ENCODE peak calls at places on chromosome 9, in six cellular contexts. L is heart left ventricle; K is iPS DF 6.9; C is CD4-positive, alpha-beta memory T cell; S is cardiac muscle cell; I is substantia nigra. Z is an unnamed sample.

GRCh38 chr9:127637322-127637847 is 25.3 kb downstream of the STXBP1 start:
- DNase-seq in L (no peak), K (no peak), C (no peak), S (no peak), I (no peak), Z (no peak)

GRCh38 chr9:80555782-80556325 is 984.1 kb downstream of the TLE4 start:
- DNase-seq in L (no peak), K (no peak), C (no peak), S (no peak), I (no peak), Z (no peak)

GRCh38 chr9:2344436-2344835 is 277.2 kb upstream of the VLDLR start:
- DNase-seq in L (no peak), K (no peak), C (no peak), S (no peak), I (no peak), Z (no peak)

GRCh38 chr9:113178087-113178486 is 27.3 kb downstream of the SLC31A2 start:
- DNase-seq in L (no peak), K (no peak), C (no peak), S (no peak), I (no peak), Z (no peak)

GRCh38 chr9:85268024-85268610 is 473.6 kb downstream of the AGTPBP1 start:
- DNase-seq in L (no peak), K (peak), C (no peak), S (no peak), I (no peak), Z (no peak)

GRCh38 chr9:4927701-4928100 is 57.4 kb upstream of the JAK2 start:
- DNase-seq in L (no peak), K (no peak), C (no peak), S (no peak), I (no peak), Z (no peak)

GRCh38 chr9:105054488-105054887 is 126.5 kb upstream of the ABCA1 start:
- DNase-seq in L (no peak), K (no peak), C (no peak), S (no peak), I (no peak), Z (no peak)

GRCh38 chr9:92976436-92976835 is 29.1 kb downstream of the FGD3 start:
- DNase-seq in L (no peak), K (no peak), C (no peak), S (no peak), I (no peak), Z (no peak)

GRCh38 chr9:117835798-117836197 is 131.6 kb downstream of the TLR4 start:
- DNase-seq in L (no peak), K (no peak), C (no peak), S (no peak), I (no peak), Z (no peak)

GRCh38 chr9:114077162-114077837 is 800 bp downstream of the AMBP start:
- DNase-seq in L (no peak), K (no peak), C (no peak), S (no peak), I (no peak), Z (no peak)

GRCh38 chr9:14215614-14216013 is 98.3 kb downstream of the NFIB start:
- DNase-seq in L (no peak), K (no peak), C (no peak), S (no peak), I (no peak), Z (no peak)

GRCh38 chr9:6664204-6664683 is 18.7 kb upstream of the GLDC start:
- DNase-seq in L (no peak), K (no peak), C (no peak), S (no peak), I (no peak), Z (no peak)

GRCh38 chr9:114205171-114206015 is 50.1 kb downstream of the COL27A1 start:
- DNase-seq in L (peak), K (no peak), C (no peak), S (no peak), I (peak), Z (no peak)

GRCh38 chr9:127642047-127642740 is 30.1 kb downstream of the STXBP1 start:
- DNase-seq in L (no peak), K (no peak), C (no peak), S (no peak), I (no peak), Z (no peak)

GRCh38 chr9:71748280-71748743 is 20.0 kb downstream of the CEMIP2 start:
- DNase-seq in L (no peak), K (no peak), C (no peak), S (no peak), I (no peak), Z (no peak)

GRCh38 chr9:92064711-92065110 is 50.5 kb downstream of the SPTLC1 start:
- DNase-seq in L (no peak), K (no peak), C (no peak), S (no peak), I (no peak), Z (no peak)

GRCh38 chr9:127183814-127184582 is 61.6 kb upstream of the ANGPTL2 start:
- DNase-seq in L (peak), K (no peak), C (no peak), S (no peak), I (no peak), Z (no peak)

GRCh38 chr9:6080154-6080716 is 64.8 kb upstream of the RANBP6 start:
- DNase-seq in L (peak), K (peak), C (peak), S (peak), I (peak), Z (peak)

GRCh38 chr9:76856016-76856415 is 49.9 kb downstream of the PRUNE2 start:
- DNase-seq in L (no peak), K (no peak), C (no peak), S (no peak), I (no peak), Z (no peak)

GRCh38 chr9:133968966-133969617 is 23.0 kb downstream of the VAV2 start:
- DNase-seq in L (no peak), K (no peak), C (no peak), S (no peak), I (no peak), Z (no peak)

GRCh38 chr9:78213696-78214095 is 22.2 kb upstream of the CEP78 start:
- DNase-seq in L (no peak), K (no peak), C (no peak), S (peak), I (no peak), Z (no peak)

GRCh38 chr9:120522558-120522957 is 57.4 kb downstream of the CDK5RAP2 start:
- DNase-seq in L (no peak), K (no peak), C (no peak), S (no peak), I (no peak), Z (no peak)

GRCh38 chr9:130072515-130073235 is 19.0 kb downstream of the GPR107 start:
- DNase-seq in L (no peak), K (no peak), C (no peak), S (no peak), I (no peak), Z (no peak)

GRCh38 chr9:128785427-128785826 is 1.6 kb upstream of the TBC1D13 start:
- DNase-seq in L (no peak), K (no peak), C (no peak), S (no peak), I (no peak), Z (no peak)

GRCh38 chr9:137302176-137303030 is at the start of gene NRARP:
- DNase-seq in L (peak), K (no peak), C (peak), S (peak), I (peak), Z (no peak)

GRCh38 chr9:94619012-94619411 is 20.3 kb downstream of the FBP1 start:
- DNase-seq in L (no peak), K (no peak), C (no peak), S (peak), I (no peak), Z (no peak)
- H3K27ac ChIP-seq in L (no peak), K (no peak), C (no peak), S (peak), I (no peak), Z (no peak)

GRCh38 chr9:125749287-125749935 is 2.2 kb downstream of the PBX3 start:
- DNase-seq in L (no peak), K (no peak), C (no peak), S (no peak), I (no peak), Z (no peak)

GRCh38 chr9:125752070-125752628 is 5.0 kb downstream of the PBX3 start:
- DNase-seq in L (no peak), K (no peak), C (no peak), S (no peak), I (no peak), Z (no peak)

GRCh38 chr9:125749951-125750655 is 2.9 kb downstream of the PBX3 start:
- DNase-seq in L (no peak), K (no peak), C (no peak), S (no peak), I (no peak), Z (no peak)

GRCh38 chr9:125748511-125749099 is 1.4 kb downstream of the PBX3 start:
- DNase-seq in L (peak), K (no peak), C (no peak), S (peak), I (no peak), Z (no peak)

DNA sequence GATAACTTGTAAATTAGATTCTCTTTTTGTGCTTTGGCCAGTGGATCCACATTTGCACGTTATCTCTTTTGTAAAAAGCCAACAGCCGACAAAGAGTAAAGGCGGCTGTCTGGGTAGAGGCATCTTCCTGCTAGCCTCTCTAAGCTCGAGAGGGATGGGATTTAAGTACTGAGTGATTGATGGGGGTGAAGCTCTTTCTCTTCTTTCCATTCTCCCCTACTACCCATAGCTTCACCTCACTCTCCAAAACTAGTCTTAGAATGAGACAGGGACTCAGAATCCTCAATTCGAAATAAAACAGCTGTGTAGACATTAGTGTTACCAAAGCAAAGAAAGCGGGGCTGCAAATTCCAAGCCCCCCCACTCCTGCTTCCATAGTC is 3.5 kb downstream of the PBX3 start:
- DNase-seq in L (no peak), K (no peak), C (no peak), S (peak), I (no peak), Z (no peak)
- H3K27ac ChIP-seq in L (peak), K (no peak), C (no peak), S (peak), I (peak), Z (no peak)

GRCh38 chr9:131181091-131181681 is 55.8 kb downstream of the NUP214 start:
- DNase-seq in L (no peak), K (no peak), C (no peak), S (peak), I (no peak), Z (no peak)
- H3K27ac ChIP-seq in L (peak), K (no peak), C (no peak), S (peak), I (no peak), Z (no peak)

GRCh38 chr9:107667700-107668099 is 178.1 kb upstream of the KLF4 start:
- DNase-seq in L (peak), K (no peak), C (no peak), S (no peak), I (no peak), Z (no peak)
- H3K27ac ChIP-seq in L (peak), K (no peak), C (no peak), S (no peak), I (no peak), Z (no peak)

GRCh38 chr9:32737378-32737777 is 46.0 kb upstream of the TMEM215 start:
- DNase-seq in L (no peak), K (no peak), C (no peak), S (no peak), I (no peak), Z (no peak)

GRCh38 chr9:32738501-32739172 is 44.7 kb upstream of the TMEM215 start:
- DNase-seq in L (no peak), K (no peak), C (no peak), S (no peak), I (no peak), Z (no peak)

GRCh38 chr9:32741706-32742105 is 41.6 kb upstream of the TMEM215 start:
- DNase-seq in L (no peak), K (no peak), C (no peak), S (no peak), I (no peak), Z (no peak)

GRCh38 chr9:32742296-32742695 is 41.0 kb upstream of the TMEM215 start:
- DNase-seq in L (no peak), K (no peak), C (no peak), S (no peak), I (no peak), Z (no peak)
- H3K27ac ChIP-seq in L (no peak), K (no peak), C (no peak), S (no peak), I (no peak), Z (no peak)

DNA sequence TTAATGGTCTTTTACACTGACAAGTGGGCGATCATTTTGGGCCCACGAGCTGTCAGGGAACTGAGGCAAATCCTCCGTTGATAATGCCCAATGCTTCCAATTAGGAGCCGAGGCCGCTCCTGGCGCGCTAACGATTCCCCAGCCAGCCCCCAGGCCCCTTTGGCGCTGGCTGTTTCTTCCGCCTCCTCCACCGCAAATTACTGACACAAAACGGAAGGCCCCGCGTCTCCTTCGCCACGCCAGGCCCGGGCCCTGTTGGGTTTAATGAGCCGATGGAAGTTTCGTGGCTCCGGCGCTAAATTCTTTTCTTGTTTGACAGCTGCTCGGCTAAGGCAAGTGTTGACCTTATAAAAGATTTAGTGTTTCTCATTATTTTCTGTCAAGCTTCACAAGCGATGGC is 25.7 kb upstream of the BARHL1 start:
- DNase-seq in L (no peak), K (no peak), C (no peak), S (no peak), I (no peak), Z (no peak)
- H3K27ac ChIP-seq in L (no peak), K (no peak), C (no peak), S (no peak), I (no peak), Z (no peak)

DNA sequence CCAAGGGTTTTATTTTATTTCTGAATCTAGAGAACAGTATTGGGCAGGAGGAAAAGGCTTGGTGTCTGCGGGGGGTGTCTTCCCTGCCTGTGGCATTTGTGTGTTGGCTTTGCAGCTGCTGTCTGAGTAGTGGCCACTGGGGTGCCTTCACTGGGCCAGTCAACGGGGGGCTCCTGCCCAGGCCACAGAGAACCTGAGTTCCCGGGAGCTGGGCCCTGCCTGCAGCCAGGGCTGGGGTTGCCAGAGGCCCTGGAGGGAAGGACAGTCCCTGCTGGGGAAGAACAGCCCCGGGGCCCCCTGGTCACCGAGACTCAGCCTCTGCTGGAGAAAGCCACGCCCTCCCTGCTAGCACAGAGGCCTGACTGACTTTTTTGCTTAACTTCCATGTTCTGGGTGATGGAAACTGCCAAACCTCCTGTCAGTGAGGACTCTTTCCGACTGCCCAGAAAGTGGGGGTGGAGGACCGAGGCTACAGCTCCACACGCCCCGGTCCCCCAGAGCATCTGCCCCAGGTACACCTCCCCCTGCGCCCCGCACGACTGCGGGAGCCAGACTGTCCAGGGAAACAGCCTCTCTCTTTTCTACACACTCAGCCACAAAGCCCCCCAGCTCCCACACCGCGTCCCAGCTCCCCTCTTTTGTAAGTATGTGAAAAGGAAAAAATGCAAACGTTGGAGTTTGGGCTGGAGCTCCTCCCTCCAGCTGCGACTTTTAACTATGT is 133.4 kb downstream of the DAB2IP start:
- DNase-seq in L (peak), K (no peak), C (no peak), S (no peak), I (no peak), Z (no peak)
- H3K27ac ChIP-seq in L (no peak), K (no peak), C (no peak), S (peak), I (no peak), Z (no peak)

GRCh38 chr9:96883922-96884321 is 29.6 kb upstream of the ZNF782 start:
- DNase-seq in L (no peak), K (no peak), C (no peak), S (no peak), I (no peak), Z (no peak)
- H3K27ac ChIP-seq in L (no peak), K (no peak), C (no peak), S (no peak), I (no peak), Z (no peak)

GRCh38 chr9:107848598-107848997 is 359.0 kb upstream of the KLF4 start:
- DNase-seq in L (no peak), K (no peak), C (no peak), S (no peak), I (no peak), Z (no peak)

GRCh38 chr9:107852891-107853290 is 363.3 kb upstream of the KLF4 start:
- DNase-seq in L (no peak), K (no peak), C (no peak), S (no peak), I (no peak), Z (no peak)

GRCh38 chr9:107853461-107853860 is 363.9 kb upstream of the KLF4 start:
- DNase-seq in L (no peak), K (no peak), C (no peak), S (no peak), I (no peak), Z (no peak)

GRCh38 chr9:107850653-107851052 is 361.1 kb upstream of the KLF4 start:
- DNase-seq in L (no peak), K (no peak), C (no peak), S (no peak), I (no peak), Z (no peak)

GRCh38 chr9:107847977-107848376 is 358.4 kb upstream of the KLF4 start:
- DNase-seq in L (no peak), K (no peak), C (no peak), S (no peak), I (no peak), Z (no peak)
- H3K27ac ChIP-seq in L (peak), K (no peak), C (no peak), S (no peak), I (no peak), Z (no peak)

DNA sequence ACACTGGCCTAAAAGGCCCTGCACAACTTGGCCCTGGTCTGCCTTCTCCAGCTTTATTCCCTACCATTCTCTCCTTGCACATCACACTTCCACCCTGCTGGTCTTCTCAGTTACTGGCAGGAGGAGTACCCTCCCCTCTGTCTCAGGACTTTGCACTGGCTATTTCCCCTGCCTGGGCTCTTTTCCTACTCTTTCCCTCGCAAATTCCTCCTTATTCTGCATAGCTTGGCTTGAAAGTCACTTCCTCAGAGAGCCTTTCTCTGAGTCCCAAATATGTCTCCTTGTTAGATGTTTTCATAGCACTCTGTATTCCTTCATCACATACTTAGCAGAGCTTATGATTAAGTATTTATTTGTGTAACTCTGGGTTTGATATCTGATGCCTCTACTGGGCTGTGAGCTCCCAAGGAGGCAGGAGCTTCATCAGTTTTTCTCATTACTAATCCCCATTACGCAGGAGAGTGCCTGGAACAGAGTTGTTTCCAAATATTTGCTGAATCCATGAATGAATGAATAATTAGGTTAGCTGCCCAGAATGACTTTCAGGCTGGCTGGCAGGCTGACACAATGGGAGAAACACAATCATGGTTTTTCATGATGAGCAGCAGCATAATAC is 159.9 kb upstream of the KLF9 start:
- DNase-seq in L (no peak), K (no peak), C (no peak), S (no peak), I (no peak), Z (no peak)
- H3K27ac ChIP-seq in L (peak), K (no peak), C (no peak), S (no peak), I (no peak), Z (no peak)